ENCODE peak calls at places on chromosomes 7 and 10, in six cellular contexts. One of them, this sample, is unnamed.

GRCh38 chr10:28431139-28431538 is 101.8 kb upstream of the WAC start:
- DNase-seq in left ventricle myocardium inferior: no peak
- DNase-seq in cardiac fibroblast: no peak
- DNase-seq in GM23338: peak
- DNase-seq in AG09309: no peak
- DNase-seq in fibroblast of villous mesenchyme: no peak
- DNase-seq in this sample: no peak

GRCh38 chr10:69088801-69089501 is 1.0 kb downstream of the SRGN start:
- DNase-seq in cardiac fibroblast: peak
- DNase-seq in left ventricle myocardium inferior: no peak
- DNase-seq in AG09309: no peak
- DNase-seq in fibroblast of villous mesenchyme: peak
- DNase-seq in GM23338: no peak
- DNase-seq in this sample: peak

GRCh38 chr10:121595321-121595805 is 2.9 kb downstream of the FGFR2 start:
- DNase-seq in GM23338: no peak
- DNase-seq in cardiac fibroblast: no peak
- DNase-seq in AG09309: no peak
- DNase-seq in left ventricle myocardium inferior: no peak
- DNase-seq in fibroblast of villous mesenchyme: no peak
- DNase-seq in this sample: no peak

GRCh38 chr10:83539528-83540308 is 599.6 kb upstream of the GHITM start:
- DNase-seq in fibroblast of villous mesenchyme: peak
- DNase-seq in GM23338: peak
- DNase-seq in cardiac fibroblast: peak
- DNase-seq in left ventricle myocardium inferior: peak
- DNase-seq in AG09309: peak
- DNase-seq in this sample: peak

GRCh38 chr7:48140001-48140681 is 31.1 kb upstream of the ABCA13 start:
- DNase-seq in AG09309: peak
- DNase-seq in GM23338: no peak
- DNase-seq in left ventricle myocardium inferior: no peak
- DNase-seq in fibroblast of villous mesenchyme: peak
- DNase-seq in cardiac fibroblast: peak
- DNase-seq in this sample: peak

GRCh38 chr10:92146072-92146471 is 144.8 kb downstream of the CPEB3 start:
- DNase-seq in AG09309: no peak
- DNase-seq in cardiac fibroblast: no peak
- DNase-seq in left ventricle myocardium inferior: no peak
- DNase-seq in GM23338: no peak
- DNase-seq in fibroblast of villous mesenchyme: no peak
- DNase-seq in this sample: no peak

GRCh38 chr10:13450078-13450477 is 78.7 kb downstream of the BEND7 start:
- DNase-seq in cardiac fibroblast: peak
- DNase-seq in left ventricle myocardium inferior: no peak
- DNase-seq in GM23338: no peak
- DNase-seq in fibroblast of villous mesenchyme: peak
- DNase-seq in AG09309: peak
- DNase-seq in this sample: peak

GRCh38 chr10:120012566-120012965 is 120.0 kb downstream of the SEC23IP start:
- DNase-seq in fibroblast of villous mesenchyme: no peak
- DNase-seq in GM23338: no peak
- DNase-seq in cardiac fibroblast: no peak
- DNase-seq in left ventricle myocardium inferior: no peak
- DNase-seq in AG09309: no peak
- DNase-seq in this sample: no peak

GRCh38 chr7:126605056-126605455 is 647.7 kb downstream of the GRM8 start:
- DNase-seq in GM23338: no peak
- DNase-seq in left ventricle myocardium inferior: no peak
- DNase-seq in fibroblast of villous mesenchyme: no peak
- DNase-seq in AG09309: no peak
- DNase-seq in cardiac fibroblast: no peak
- DNase-seq in this sample: no peak

GRCh38 chr10:71461917-71462641 is 65.4 kb downstream of the CDH23 start:
- DNase-seq in left ventricle myocardium inferior: no peak
- DNase-seq in fibroblast of villous mesenchyme: no peak
- DNase-seq in GM23338: no peak
- DNase-seq in AG09309: no peak
- DNase-seq in cardiac fibroblast: no peak
- DNase-seq in this sample: no peak

GRCh38 chr7:78127009-78127408 is 328.4 kb downstream of the PHTF2 start:
- DNase-seq in left ventricle myocardium inferior: no peak
- DNase-seq in GM23338: peak
- DNase-seq in cardiac fibroblast: no peak
- DNase-seq in fibroblast of villous mesenchyme: no peak
- DNase-seq in AG09309: no peak
- DNase-seq in this sample: no peak

GRCh38 chr7:25863727-25864116 is 288.3 kb upstream of the NFE2L3 start:
- DNase-seq in left ventricle myocardium inferior: no peak
- DNase-seq in GM23338: no peak
- DNase-seq in fibroblast of villous mesenchyme: no peak
- DNase-seq in cardiac fibroblast: no peak
- DNase-seq in AG09309: no peak
- DNase-seq in this sample: no peak

GRCh38 chr10:58291538-58292174 is 22.7 kb downstream of the CISD1 start:
- DNase-seq in left ventricle myocardium inferior: no peak
- DNase-seq in cardiac fibroblast: peak
- DNase-seq in GM23338: peak
- DNase-seq in fibroblast of villous mesenchyme: peak
- DNase-seq in AG09309: no peak
- DNase-seq in this sample: peak

GRCh38 chr7:108805808-108806397 is 236.2 kb downstream of the DNAJB9 start:
- DNase-seq in cardiac fibroblast: peak
- DNase-seq in fibroblast of villous mesenchyme: peak
- DNase-seq in left ventricle myocardium inferior: no peak
- DNase-seq in GM23338: peak
- DNase-seq in AG09309: peak
- DNase-seq in this sample: peak

GRCh38 chr7:122887198-122887597 is 938 bp upstream of the CADPS2 start:
- DNase-seq in GM23338: peak
- DNase-seq in AG09309: peak
- DNase-seq in cardiac fibroblast: peak
- DNase-seq in fibroblast of villous mesenchyme: peak
- DNase-seq in left ventricle myocardium inferior: peak
- DNase-seq in this sample: peak

GRCh38 chr10:101897633-101898032 is 54.0 kb upstream of the KCNIP2 start:
- DNase-seq in GM23338: no peak
- DNase-seq in fibroblast of villous mesenchyme: peak
- DNase-seq in AG09309: no peak
- DNase-seq in cardiac fibroblast: peak
- DNase-seq in left ventricle myocardium inferior: peak
- DNase-seq in this sample: peak

GRCh38 chr10:15824498-15824897 is 35.8 kb downstream of the MINDY3 start:
- DNase-seq in AG09309: no peak
- DNase-seq in fibroblast of villous mesenchyme: peak
- DNase-seq in GM23338: no peak
- DNase-seq in left ventricle myocardium inferior: no peak
- DNase-seq in cardiac fibroblast: peak
- DNase-seq in this sample: peak

GRCh38 chr7:136845899-136846465 is 22.5 kb upstream of the CHRM2 start:
- DNase-seq in GM23338: no peak
- DNase-seq in fibroblast of villous mesenchyme: peak
- DNase-seq in left ventricle myocardium inferior: no peak
- DNase-seq in cardiac fibroblast: no peak
- DNase-seq in AG09309: peak
- DNase-seq in this sample: no peak

GRCh38 chr7:150852371-150852905 is at the start of gene AOC1:
- DNase-seq in left ventricle myocardium inferior: no peak
- DNase-seq in cardiac fibroblast: no peak
- DNase-seq in AG09309: no peak
- DNase-seq in fibroblast of villous mesenchyme: no peak
- DNase-seq in GM23338: peak
- DNase-seq in this sample: no peak

GRCh38 chr10:10045765-10046028 is 972.0 kb upstream of the CELF2 start:
- DNase-seq in cardiac fibroblast: no peak
- DNase-seq in GM23338: no peak
- DNase-seq in AG09309: no peak
- DNase-seq in left ventricle myocardium inferior: no peak
- DNase-seq in fibroblast of villous mesenchyme: peak
- DNase-seq in this sample: no peak

GRCh38 chr10:72228318-72228751 is 12.3 kb upstream of the ASCC1 start:
- DNase-seq in fibroblast of villous mesenchyme: no peak
- DNase-seq in left ventricle myocardium inferior: no peak
- DNase-seq in AG09309: no peak
- DNase-seq in GM23338: no peak
- DNase-seq in cardiac fibroblast: no peak
- DNase-seq in this sample: no peak

GRCh38 chr7:77409739-77410545 is 6.2 kb downstream of the GSAP start:
- DNase-seq in cardiac fibroblast: peak
- DNase-seq in AG09309: peak
- DNase-seq in left ventricle myocardium inferior: no peak
- DNase-seq in GM23338: no peak
- DNase-seq in fibroblast of villous mesenchyme: peak
- DNase-seq in this sample: peak

GRCh38 chr10:132422169-132422691 is 25.2 kb downstream of the PWWP2B start:
- DNase-seq in fibroblast of villous mesenchyme: no peak
- DNase-seq in left ventricle myocardium inferior: no peak
- DNase-seq in GM23338: no peak
- DNase-seq in cardiac fibroblast: no peak
- DNase-seq in AG09309: no peak
- DNase-seq in this sample: no peak

GRCh38 chr10:72928798-72929197 is 25.8 kb downstream of the PLA2G12B start:
- DNase-seq in cardiac fibroblast: no peak
- DNase-seq in AG09309: no peak
- DNase-seq in fibroblast of villous mesenchyme: no peak
- DNase-seq in GM23338: no peak
- DNase-seq in left ventricle myocardium inferior: no peak
- DNase-seq in this sample: no peak

GRCh38 chr10:70565556-70566514 is 36.7 kb downstream of the PRF1 start:
- DNase-seq in cardiac fibroblast: no peak
- DNase-seq in left ventricle myocardium inferior: no peak
- DNase-seq in GM23338: no peak
- DNase-seq in AG09309: no peak
- DNase-seq in fibroblast of villous mesenchyme: no peak
- DNase-seq in this sample: no peak

DNA sequence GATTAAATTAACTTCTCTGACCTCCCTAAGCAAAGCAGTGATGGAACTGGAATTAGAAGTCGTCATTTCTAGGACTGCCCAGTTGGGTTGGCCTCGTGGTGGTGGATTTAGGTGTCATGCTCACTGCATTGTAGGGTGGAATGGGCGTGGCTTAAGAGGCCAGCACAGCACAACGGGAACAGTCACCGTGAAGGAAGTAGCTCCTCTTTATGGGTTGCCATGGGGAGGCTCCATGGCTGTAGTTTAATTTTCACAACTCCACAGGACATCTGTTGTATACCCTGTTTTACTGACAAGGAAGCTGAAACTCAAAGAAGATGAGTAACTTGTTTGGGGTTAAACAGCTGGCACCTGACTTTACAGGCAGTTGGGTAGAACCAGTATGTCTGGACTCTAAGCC is 208.3 kb downstream of the CELF2 start:
- DNase-seq in AG09309: no peak
- DNase-seq in left ventricle myocardium inferior: no peak
- DNase-seq in GM23338: no peak
- DNase-seq in cardiac fibroblast: no peak
- DNase-seq in fibroblast of villous mesenchyme: no peak
- DNase-seq in this sample: no peak
- H3K4me3 ChIP-seq in AG09309: no peak
- H3K4me3 ChIP-seq in left ventricle myocardium inferior: no peak
- H3K4me3 ChIP-seq in GM23338: no peak
- H3K4me3 ChIP-seq in cardiac fibroblast: no peak
- H3K4me3 ChIP-seq in fibroblast of villous mesenchyme: no peak
- H3K4me3 ChIP-seq in this sample: no peak

GRCh38 chr7:93923291-93923690 is 1.8 kb downstream of the GNG11 start:
- DNase-seq in fibroblast of villous mesenchyme: peak
- DNase-seq in left ventricle myocardium inferior: no peak
- DNase-seq in AG09309: no peak
- DNase-seq in GM23338: no peak
- DNase-seq in cardiac fibroblast: peak
- DNase-seq in this sample: peak
- H3K4me3 ChIP-seq in fibroblast of villous mesenchyme: peak
- H3K4me3 ChIP-seq in left ventricle myocardium inferior: peak
- H3K4me3 ChIP-seq in AG09309: peak
- H3K4me3 ChIP-seq in GM23338: no peak
- H3K4me3 ChIP-seq in cardiac fibroblast: peak
- H3K4me3 ChIP-seq in this sample: peak

GRCh38 chr10:110010076-110011069 is 2.6 kb downstream of the ADD3 start:
- DNase-seq in left ventricle myocardium inferior: no peak
- DNase-seq in fibroblast of villous mesenchyme: no peak
- DNase-seq in GM23338: no peak
- DNase-seq in AG09309: no peak
- DNase-seq in cardiac fibroblast: no peak
- DNase-seq in this sample: no peak
- H3K4me3 ChIP-seq in left ventricle myocardium inferior: peak
- H3K4me3 ChIP-seq in fibroblast of villous mesenchyme: peak
- H3K4me3 ChIP-seq in GM23338: peak
- H3K4me3 ChIP-seq in AG09309: no peak
- H3K4me3 ChIP-seq in cardiac fibroblast: peak
- H3K4me3 ChIP-seq in this sample: peak

GRCh38 chr7:55549457-55549856 is 22.8 kb downstream of the VOPP1 start:
- DNase-seq in cardiac fibroblast: no peak
- DNase-seq in left ventricle myocardium inferior: no peak
- DNase-seq in GM23338: no peak
- DNase-seq in AG09309: no peak
- DNase-seq in fibroblast of villous mesenchyme: no peak
- DNase-seq in this sample: no peak

GRCh38 chr7:55546826-55547225 is 25.5 kb downstream of the VOPP1 start:
- DNase-seq in GM23338: no peak
- DNase-seq in fibroblast of villous mesenchyme: peak
- DNase-seq in left ventricle myocardium inferior: peak
- DNase-seq in cardiac fibroblast: peak
- DNase-seq in AG09309: peak
- DNase-seq in this sample: peak

GRCh38 chr7:55550010-55550409 is 22.3 kb downstream of the VOPP1 start:
- DNase-seq in cardiac fibroblast: no peak
- DNase-seq in fibroblast of villous mesenchyme: no peak
- DNase-seq in AG09309: no peak
- DNase-seq in left ventricle myocardium inferior: no peak
- DNase-seq in GM23338: no peak
- DNase-seq in this sample: no peak

GRCh38 chr7:55548295-55548731 is 24.0 kb downstream of the VOPP1 start:
- DNase-seq in cardiac fibroblast: no peak
- DNase-seq in AG09309: no peak
- DNase-seq in left ventricle myocardium inferior: no peak
- DNase-seq in GM23338: no peak
- DNase-seq in fibroblast of villous mesenchyme: no peak
- DNase-seq in this sample: no peak

DNA sequence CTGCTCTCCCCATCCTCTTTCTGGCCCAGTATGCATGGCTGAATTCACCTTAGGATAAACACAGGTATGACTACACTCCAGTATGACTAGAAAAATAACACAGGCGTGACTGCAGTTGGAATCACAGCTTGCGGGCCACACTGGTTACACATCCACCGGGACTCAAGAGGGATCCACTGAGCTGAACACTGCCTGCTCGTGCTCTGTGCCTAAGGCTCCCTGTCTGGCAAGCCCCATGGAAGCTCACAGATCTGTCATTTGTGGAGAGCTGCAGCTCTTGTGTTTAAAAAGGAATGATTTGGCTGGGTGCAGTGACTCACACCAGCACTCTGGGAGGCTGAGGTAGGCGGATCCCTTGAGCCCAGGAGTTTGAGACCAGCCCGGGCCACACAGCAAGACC is 26.8 kb downstream of the VOPP1 start:
- DNase-seq in AG09309: no peak
- DNase-seq in left ventricle myocardium inferior: no peak
- DNase-seq in cardiac fibroblast: peak
- DNase-seq in fibroblast of villous mesenchyme: peak
- DNase-seq in GM23338: no peak
- DNase-seq in this sample: peak
- H3K4me3 ChIP-seq in AG09309: no peak
- H3K4me3 ChIP-seq in left ventricle myocardium inferior: no peak
- H3K4me3 ChIP-seq in cardiac fibroblast: no peak
- H3K4me3 ChIP-seq in fibroblast of villous mesenchyme: no peak
- H3K4me3 ChIP-seq in GM23338: no peak
- H3K4me3 ChIP-seq in this sample: no peak

GRCh38 chr10:24449334-24449740 is 240.4 kb downstream of the KIAA1217 start:
- DNase-seq in fibroblast of villous mesenchyme: peak
- DNase-seq in GM23338: no peak
- DNase-seq in left ventricle myocardium inferior: no peak
- DNase-seq in cardiac fibroblast: peak
- DNase-seq in AG09309: no peak
- DNase-seq in this sample: peak
- H3K4me3 ChIP-seq in fibroblast of villous mesenchyme: peak
- H3K4me3 ChIP-seq in GM23338: no peak
- H3K4me3 ChIP-seq in left ventricle myocardium inferior: peak
- H3K4me3 ChIP-seq in cardiac fibroblast: no peak
- H3K4me3 ChIP-seq in AG09309: peak
- H3K4me3 ChIP-seq in this sample: peak